ENCODE peak calls at places on chromosomes 2 and 18, in ten cellular contexts. B is PC-3; Q is fibroblast of the conjunctiva; W is stimulated activated CD4-positive, alpha-beta T cell treated with anti-CD3 and anti-CD28 coated beads, Interleukin-4, amount 100 ng/mL, for 24 hours; Y is activated T-helper 9 cell treated with anti-CD3 and anti-CD28 coated beads, Interleukin-2, amount 50 U/mL, for 16 hours; P is HEK293T; U is CD8-positive, alpha-beta memory T cell; X is iPS-NIHi11; L is activated CD8-positive, alpha-beta memory T cell treated with anti-CD3 and anti-CD28 coated beads for 4 hours; E is tibial nerve. S is an unnamed sample.

GRCh38 chr18:59459352-59460059 is 100.4 kb upstream of the LMAN1 start:
- DNase-seq in B (peak), Q (peak), W (no peak), Y (no peak), P (peak), U (no peak), X (peak), L (no peak), E (no peak), S (peak)

GRCh38 chr18:62017618-62018017 is 124.8 kb upstream of the RNF152 start:
- DNase-seq in B (no peak), Q (no peak), W (no peak), Y (no peak), P (no peak), U (no peak), X (no peak), L (no peak), E (no peak), S (no peak)

GRCh38 chr2:109046925-109047508 is 58.0 kb upstream of the EDAR start:
- DNase-seq in B (no peak), Q (no peak), W (no peak), Y (no peak), P (no peak), U (no peak), X (no peak), L (no peak), E (no peak), S (peak)

GRCh38 chr18:32418148-32418547 is 52.5 kb downstream of the GAREM1 start:
- DNase-seq in B (no peak), Q (no peak), W (no peak), Y (no peak), P (no peak), U (no peak), X (no peak), L (no peak), E (no peak), S (no peak)

GRCh38 chr2:215527738-215528137 is 91.9 kb upstream of the FN1 start:
- DNase-seq in B (no peak), Q (no peak), W (no peak), Y (no peak), P (no peak), U (no peak), X (no peak), L (no peak), E (no peak), S (no peak)

GRCh38 chr2:204353823-204354222 is 191.5 kb upstream of the PARD3B start:
- DNase-seq in B (no peak), Q (no peak), W (no peak), Y (no peak), P (no peak), U (no peak), X (no peak), L (no peak), E (no peak), S (no peak)

GRCh38 chr18:55500316-55501086 is 87.5 kb downstream of the TCF4 start:
- DNase-seq in B (peak), Q (peak), W (no peak), Y (no peak), P (no peak), U (no peak), X (no peak), L (no peak), E (no peak), S (peak)

GRCh38 chr2:133331437-133331836 is 236.8 kb downstream of the NCKAP5 start:
- DNase-seq in B (no peak), Q (no peak), W (no peak), Y (no peak), P (no peak), U (no peak), X (no peak), L (no peak), E (no peak), S (no peak)

GRCh38 chr2:137644689-137645088 is 319.6 kb upstream of the HNMT start:
- DNase-seq in B (no peak), Q (no peak), W (no peak), Y (no peak), P (no peak), U (no peak), X (no peak), L (no peak), E (no peak), S (no peak)

GRCh38 chr2:108215794-108216211 is 24.0 kb upstream of the SULT1C3 start:
- DNase-seq in B (peak), Q (peak), W (no peak), Y (no peak), P (peak), U (no peak), X (peak), L (no peak), E (no peak), S (peak)

GRCh38 chr2:41038408-41038807 is 586.5 kb upstream of the SLC8A1 start:
- DNase-seq in B (no peak), Q (no peak), W (no peak), Y (no peak), P (no peak), U (no peak), X (no peak), L (no peak), E (no peak), S (peak)

GRCh38 chr18:58915006-58915799 is 50.5 kb downstream of the ZNF532 start:
- DNase-seq in B (no peak), Q (no peak), W (no peak), Y (no peak), P (peak), U (no peak), X (no peak), L (no peak), E (no peak), S (no peak)

GRCh38 chr2:226048625-226049024 is 649.1 kb downstream of the NYAP2 start:
- DNase-seq in B (peak), Q (peak), W (no peak), Y (no peak), P (no peak), U (no peak), X (peak), L (no peak), E (no peak), S (peak)

GRCh38 chr2:55865095-55865835 is 58.3 kb downstream of the EFEMP1 start:
- DNase-seq in B (peak), Q (no peak), W (no peak), Y (no peak), P (no peak), U (no peak), X (no peak), L (no peak), E (no peak), S (no peak)

GRCh38 chr2:98601532-98602132 is 6.7 kb downstream of the COA5 start:
- DNase-seq in B (peak), Q (no peak), W (no peak), Y (no peak), P (peak), U (no peak), X (peak), L (no peak), E (no peak), S (peak)

GRCh38 chr2:109545828-109546713 is 67.7 kb downstream of the SEPTIN10 start:
- DNase-seq in B (peak), Q (peak), W (peak), Y (no peak), P (peak), U (peak), X (peak), L (peak), E (peak), S (peak)

GRCh38 chr2:160430001-160430344 is 63.6 kb downstream of the RBMS1 start:
- DNase-seq in B (no peak), Q (no peak), W (no peak), Y (no peak), P (no peak), U (no peak), X (no peak), L (no peak), E (no peak), S (no peak)

GRCh38 chr2:224248944-224249371 is 152.9 kb downstream of the FAM124B start:
- DNase-seq in B (peak), Q (no peak), W (no peak), Y (no peak), P (no peak), U (no peak), X (no peak), L (no peak), E (no peak), S (no peak)

GRCh38 chr18:13232060-13232917 is 13.7 kb downstream of the LDLRAD4 start:
- DNase-seq in B (no peak), Q (no peak), W (no peak), Y (no peak), P (no peak), U (no peak), X (no peak), L (no peak), E (no peak), S (no peak)

GRCh38 chr2:85851253-85851955 is 37.4 kb downstream of the ST3GAL5 start:
- DNase-seq in B (peak), Q (no peak), W (peak), Y (no peak), P (no peak), U (peak), X (no peak), L (no peak), E (no peak), S (peak)

GRCh38 chr2:129895526-129896082 is 83.9 kb upstream of the RAB6C start:
- DNase-seq in B (no peak), Q (no peak), W (no peak), Y (no peak), P (no peak), U (no peak), X (no peak), L (no peak), E (no peak), S (no peak)

GRCh38 chr2:218000137-218000536 is 2.7 kb downstream of the TNS1 start:
- DNase-seq in B (no peak), Q (peak), W (no peak), Y (no peak), P (no peak), U (no peak), X (no peak), L (no peak), E (no peak), S (peak)

GRCh38 chr2:12589802-12590320 is 126.9 kb upstream of the TRIB2 start:
- DNase-seq in B (no peak), Q (no peak), W (no peak), Y (no peak), P (no peak), U (no peak), X (no peak), L (no peak), E (no peak), S (no peak)

GRCh38 chr2:112712903-112713584 is 7.8 kb upstream of the NT5DC4 start:
- DNase-seq in B (peak), Q (no peak), W (peak), Y (no peak), P (no peak), U (no peak), X (no peak), L (no peak), E (no peak), S (peak)

GRCh38 chr2:65404988-65405697 is 27.3 kb downstream of the SPRED2 start:
- DNase-seq in B (no peak), Q (no peak), W (no peak), Y (no peak), P (no peak), U (no peak), X (no peak), L (no peak), E (no peak), S (no peak)

GRCh38 chr2:226256709-226257401 is 542.8 kb downstream of the IRS1 start:
- DNase-seq in B (peak), Q (no peak), W (no peak), Y (no peak), P (no peak), U (no peak), X (no peak), L (no peak), E (no peak), S (no peak)

GRCh38 chr2:39099311-39099710 is 21.5 kb downstream of the SOS1 start:
- DNase-seq in B (no peak), Q (no peak), W (no peak), Y (no peak), P (no peak), U (no peak), X (no peak), L (no peak), E (no peak), S (no peak)

GRCh38 chr2:169768262-169768995 is 30.2 kb upstream of the SSB start:
- DNase-seq in B (no peak), Q (no peak), W (peak), Y (peak), P (no peak), U (peak), X (peak), L (peak), E (no peak), S (no peak)

S was measured in MCF 10A.